ENCODE peak calls at places on chromosomes 12 and 14, in ten cellular contexts. One of them, this sample, is unnamed.

GRCh38 chr14:89757313-89757939 is 197.1 kb downstream of the EFCAB11 start:
- DNase-seq in transverse colon: no peak
- DNase-seq in T47D: no peak
- DNase-seq in cardiac fibroblast: no peak
- DNase-seq in foreskin fibroblast: no peak
- DNase-seq in Jurkat, Clone E6-1: no peak
- DNase-seq in EL: no peak
- DNase-seq in AG20443: no peak
- DNase-seq in prostate gland: no peak
- DNase-seq in NCI-H524 treated with DMSO at 0.1 percent for 48 hours: no peak
- DNase-seq in this sample: no peak

GRCh38 chr14:75429562-75429961 is 1.7 kb downstream of the JDP2 start:
- DNase-seq in T47D: no peak
- DNase-seq in EL: no peak
- DNase-seq in NCI-H524 treated with DMSO at 0.1 percent for 48 hours: no peak
- DNase-seq in AG20443: no peak
- DNase-seq in prostate gland: no peak
- DNase-seq in Jurkat, Clone E6-1: no peak
- DNase-seq in foreskin fibroblast: no peak
- DNase-seq in transverse colon: no peak
- DNase-seq in cardiac fibroblast: no peak
- DNase-seq in this sample: no peak

GRCh38 chr14:104882325-104882973 is 17.4 kb downstream of the CEP170B start:
- DNase-seq in Jurkat, Clone E6-1: peak
- DNase-seq in T47D: peak
- DNase-seq in EL: no peak
- DNase-seq in AG20443: no peak
- DNase-seq in NCI-H524 treated with DMSO at 0.1 percent for 48 hours: no peak
- DNase-seq in transverse colon: peak
- DNase-seq in foreskin fibroblast: no peak
- DNase-seq in cardiac fibroblast: no peak
- DNase-seq in prostate gland: peak
- DNase-seq in this sample: no peak

GRCh38 chr12:2054091-2055018 is 1.6 kb downstream of the CACNA1C start:
- DNase-seq in T47D: no peak
- DNase-seq in prostate gland: peak
- DNase-seq in cardiac fibroblast: no peak
- DNase-seq in foreskin fibroblast: no peak
- DNase-seq in AG20443: peak
- DNase-seq in EL: peak
- DNase-seq in NCI-H524 treated with DMSO at 0.1 percent for 48 hours: no peak
- DNase-seq in transverse colon: no peak
- DNase-seq in Jurkat, Clone E6-1: no peak
- DNase-seq in this sample: no peak

GRCh38 chr14:93964820-93965286 is 11.5 kb downstream of the ASB2 start:
- DNase-seq in NCI-H524 treated with DMSO at 0.1 percent for 48 hours: no peak
- DNase-seq in Jurkat, Clone E6-1: no peak
- DNase-seq in cardiac fibroblast: no peak
- DNase-seq in EL: no peak
- DNase-seq in T47D: no peak
- DNase-seq in transverse colon: no peak
- DNase-seq in prostate gland: no peak
- DNase-seq in foreskin fibroblast: no peak
- DNase-seq in AG20443: no peak
- DNase-seq in this sample: no peak

GRCh38 chr14:64841121-64841611 is 38.5 kb downstream of the SPTB start:
- DNase-seq in T47D: peak
- DNase-seq in EL: peak
- DNase-seq in transverse colon: no peak
- DNase-seq in Jurkat, Clone E6-1: no peak
- DNase-seq in foreskin fibroblast: peak
- DNase-seq in prostate gland: no peak
- DNase-seq in cardiac fibroblast: peak
- DNase-seq in NCI-H524 treated with DMSO at 0.1 percent for 48 hours: no peak
- DNase-seq in AG20443: peak
- DNase-seq in this sample: peak

GRCh38 chr12:26524862-26525465 is 308.0 kb downstream of the ITPR2 start:
- DNase-seq in transverse colon: peak
- DNase-seq in cardiac fibroblast: peak
- DNase-seq in foreskin fibroblast: peak
- DNase-seq in AG20443: no peak
- DNase-seq in prostate gland: no peak
- DNase-seq in EL: peak
- DNase-seq in NCI-H524 treated with DMSO at 0.1 percent for 48 hours: no peak
- DNase-seq in Jurkat, Clone E6-1: peak
- DNase-seq in T47D: peak
- DNase-seq in this sample: peak

GRCh38 chr14:94001501-94002396 is 4.6 kb downstream of the CCDC197 start:
- DNase-seq in NCI-H524 treated with DMSO at 0.1 percent for 48 hours: peak
- DNase-seq in cardiac fibroblast: peak
- DNase-seq in Jurkat, Clone E6-1: peak
- DNase-seq in foreskin fibroblast: peak
- DNase-seq in T47D: peak
- DNase-seq in EL: peak
- DNase-seq in transverse colon: peak
- DNase-seq in prostate gland: peak
- DNase-seq in AG20443: peak
- DNase-seq in this sample: peak

GRCh38 chr12:87988534-87988933 is 40.7 kb downstream of the C12orf50 start:
- DNase-seq in T47D: no peak
- DNase-seq in cardiac fibroblast: no peak
- DNase-seq in prostate gland: no peak
- DNase-seq in Jurkat, Clone E6-1: no peak
- DNase-seq in EL: no peak
- DNase-seq in NCI-H524 treated with DMSO at 0.1 percent for 48 hours: peak
- DNase-seq in foreskin fibroblast: no peak
- DNase-seq in transverse colon: no peak
- DNase-seq in AG20443: no peak
- DNase-seq in this sample: no peak

GRCh38 chr14:104111301-104112112 is 26.0 kb downstream of the ASPG start:
- DNase-seq in cardiac fibroblast: no peak
- DNase-seq in Jurkat, Clone E6-1: no peak
- DNase-seq in transverse colon: peak
- DNase-seq in foreskin fibroblast: no peak
- DNase-seq in EL: no peak
- DNase-seq in AG20443: no peak
- DNase-seq in prostate gland: no peak
- DNase-seq in T47D: no peak
- DNase-seq in NCI-H524 treated with DMSO at 0.1 percent for 48 hours: no peak
- DNase-seq in this sample: no peak

GRCh38 chr12:124695861-124696260 is 128.4 kb upstream of the NCOR2 start:
- DNase-seq in T47D: peak
- DNase-seq in AG20443: no peak
- DNase-seq in Jurkat, Clone E6-1: no peak
- DNase-seq in foreskin fibroblast: no peak
- DNase-seq in transverse colon: no peak
- DNase-seq in prostate gland: no peak
- DNase-seq in EL: no peak
- DNase-seq in cardiac fibroblast: no peak
- DNase-seq in NCI-H524 treated with DMSO at 0.1 percent for 48 hours: peak
- DNase-seq in this sample: no peak

GRCh38 chr12:132078190-132078589 is 65.9 kb downstream of the DDX51 start:
- DNase-seq in foreskin fibroblast: peak
- DNase-seq in AG20443: peak
- DNase-seq in transverse colon: no peak
- DNase-seq in prostate gland: no peak
- DNase-seq in T47D: no peak
- DNase-seq in EL: peak
- DNase-seq in NCI-H524 treated with DMSO at 0.1 percent for 48 hours: no peak
- DNase-seq in cardiac fibroblast: peak
- DNase-seq in Jurkat, Clone E6-1: no peak
- DNase-seq in this sample: peak

GRCh38 chr14:91889477-91890211 is 22.3 kb upstream of the TC2N start:
- DNase-seq in Jurkat, Clone E6-1: no peak
- DNase-seq in prostate gland: peak
- DNase-seq in T47D: no peak
- DNase-seq in AG20443: no peak
- DNase-seq in transverse colon: peak
- DNase-seq in EL: no peak
- DNase-seq in foreskin fibroblast: no peak
- DNase-seq in NCI-H524 treated with DMSO at 0.1 percent for 48 hours: no peak
- DNase-seq in cardiac fibroblast: no peak
- DNase-seq in this sample: no peak

GRCh38 chr12:77231548-77231947 is 166.2 kb upstream of the E2F7 start:
- DNase-seq in Jurkat, Clone E6-1: no peak
- DNase-seq in foreskin fibroblast: peak
- DNase-seq in T47D: no peak
- DNase-seq in cardiac fibroblast: peak
- DNase-seq in EL: peak
- DNase-seq in transverse colon: peak
- DNase-seq in NCI-H524 treated with DMSO at 0.1 percent for 48 hours: no peak
- DNase-seq in AG20443: peak
- DNase-seq in prostate gland: peak
- DNase-seq in this sample: peak

GRCh38 chr12:69688021-69688420 is 11.1 kb downstream of the BEST3 start:
- DNase-seq in Jurkat, Clone E6-1: no peak
- DNase-seq in prostate gland: no peak
- DNase-seq in AG20443: no peak
- DNase-seq in cardiac fibroblast: no peak
- DNase-seq in NCI-H524 treated with DMSO at 0.1 percent for 48 hours: no peak
- DNase-seq in T47D: peak
- DNase-seq in EL: peak
- DNase-seq in foreskin fibroblast: no peak
- DNase-seq in transverse colon: no peak
- DNase-seq in this sample: no peak

GRCh38 chr12:76547526-76547925 is 12.0 kb downstream of the OSBPL8 start:
- DNase-seq in transverse colon: no peak
- DNase-seq in Jurkat, Clone E6-1: no peak
- DNase-seq in NCI-H524 treated with DMSO at 0.1 percent for 48 hours: no peak
- DNase-seq in T47D: no peak
- DNase-seq in prostate gland: no peak
- DNase-seq in cardiac fibroblast: no peak
- DNase-seq in foreskin fibroblast: no peak
- DNase-seq in EL: no peak
- DNase-seq in AG20443: no peak
- DNase-seq in this sample: no peak

GRCh38 chr12:70271025-70271424 is 27.8 kb downstream of the CNOT2 start:
- DNase-seq in AG20443: no peak
- DNase-seq in NCI-H524 treated with DMSO at 0.1 percent for 48 hours: no peak
- DNase-seq in transverse colon: no peak
- DNase-seq in foreskin fibroblast: no peak
- DNase-seq in Jurkat, Clone E6-1: no peak
- DNase-seq in EL: no peak
- DNase-seq in cardiac fibroblast: no peak
- DNase-seq in T47D: no peak
- DNase-seq in prostate gland: no peak
- DNase-seq in this sample: no peak

GRCh38 chr12:33439587-33440011 is at the start of gene SYT10:
- DNase-seq in NCI-H524 treated with DMSO at 0.1 percent for 48 hours: peak
- DNase-seq in cardiac fibroblast: peak
- DNase-seq in foreskin fibroblast: no peak
- DNase-seq in EL: no peak
- DNase-seq in T47D: no peak
- DNase-seq in AG20443: peak
- DNase-seq in transverse colon: no peak
- DNase-seq in prostate gland: no peak
- DNase-seq in Jurkat, Clone E6-1: no peak
- DNase-seq in this sample: peak

GRCh38 chr12:47900480-47901129 is 4.2 kb downstream of the VDR start:
- DNase-seq in Jurkat, Clone E6-1: peak
- DNase-seq in foreskin fibroblast: no peak
- DNase-seq in EL: no peak
- DNase-seq in NCI-H524 treated with DMSO at 0.1 percent for 48 hours: no peak
- DNase-seq in T47D: peak
- DNase-seq in transverse colon: peak
- DNase-seq in AG20443: peak
- DNase-seq in cardiac fibroblast: no peak
- DNase-seq in prostate gland: peak
- DNase-seq in this sample: no peak

GRCh38 chr12:56874821-56875220 is 59.4 kb downstream of the SDR9C7 start:
- DNase-seq in foreskin fibroblast: no peak
- DNase-seq in transverse colon: no peak
- DNase-seq in T47D: no peak
- DNase-seq in NCI-H524 treated with DMSO at 0.1 percent for 48 hours: no peak
- DNase-seq in cardiac fibroblast: no peak
- DNase-seq in EL: no peak
- DNase-seq in Jurkat, Clone E6-1: no peak
- DNase-seq in prostate gland: no peak
- DNase-seq in AG20443: no peak
- DNase-seq in this sample: no peak

GRCh38 chr14:68669644-68670343 is 123.1 kb downstream of the ZFP36L1 start:
- DNase-seq in NCI-H524 treated with DMSO at 0.1 percent for 48 hours: no peak
- DNase-seq in foreskin fibroblast: no peak
- DNase-seq in cardiac fibroblast: no peak
- DNase-seq in AG20443: no peak
- DNase-seq in Jurkat, Clone E6-1: no peak
- DNase-seq in T47D: no peak
- DNase-seq in transverse colon: no peak
- DNase-seq in EL: no peak
- DNase-seq in prostate gland: no peak
- DNase-seq in this sample: peak

GRCh38 chr12:33529810-33530209 is 90.2 kb upstream of the SYT10 start:
- DNase-seq in NCI-H524 treated with DMSO at 0.1 percent for 48 hours: no peak
- DNase-seq in transverse colon: no peak
- DNase-seq in foreskin fibroblast: no peak
- DNase-seq in prostate gland: no peak
- DNase-seq in EL: no peak
- DNase-seq in T47D: no peak
- DNase-seq in AG20443: no peak
- DNase-seq in Jurkat, Clone E6-1: no peak
- DNase-seq in cardiac fibroblast: no peak
- DNase-seq in this sample: no peak

GRCh38 chr14:100844082-100844408 is 18.1 kb downstream of the MEG3 start:
- DNase-seq in cardiac fibroblast: no peak
- DNase-seq in Jurkat, Clone E6-1: peak
- DNase-seq in T47D: no peak
- DNase-seq in prostate gland: no peak
- DNase-seq in foreskin fibroblast: no peak
- DNase-seq in NCI-H524 treated with DMSO at 0.1 percent for 48 hours: no peak
- DNase-seq in transverse colon: no peak
- DNase-seq in AG20443: no peak
- DNase-seq in EL: no peak
- DNase-seq in this sample: no peak

GRCh38 chr14:49953196-49953595 is 60.3 kb downstream of the ARF6 start:
- DNase-seq in cardiac fibroblast: no peak
- DNase-seq in NCI-H524 treated with DMSO at 0.1 percent for 48 hours: no peak
- DNase-seq in Jurkat, Clone E6-1: no peak
- DNase-seq in transverse colon: no peak
- DNase-seq in AG20443: no peak
- DNase-seq in EL: no peak
- DNase-seq in prostate gland: no peak
- DNase-seq in foreskin fibroblast: no peak
- DNase-seq in T47D: peak
- DNase-seq in this sample: no peak

GRCh38 chr12:93762059-93762719 is 85.0 kb downstream of the CRADD start:
- DNase-seq in cardiac fibroblast: peak
- DNase-seq in prostate gland: no peak
- DNase-seq in transverse colon: no peak
- DNase-seq in foreskin fibroblast: no peak
- DNase-seq in T47D: no peak
- DNase-seq in EL: peak
- DNase-seq in Jurkat, Clone E6-1: no peak
- DNase-seq in AG20443: peak
- DNase-seq in NCI-H524 treated with DMSO at 0.1 percent for 48 hours: no peak
- DNase-seq in this sample: no peak

GRCh38 chr14:29900609-29901350 is 26.9 kb downstream of the PRKD1 start:
- DNase-seq in AG20443: no peak
- DNase-seq in EL: peak
- DNase-seq in Jurkat, Clone E6-1: no peak
- DNase-seq in cardiac fibroblast: no peak
- DNase-seq in NCI-H524 treated with DMSO at 0.1 percent for 48 hours: no peak
- DNase-seq in transverse colon: no peak
- DNase-seq in T47D: no peak
- DNase-seq in prostate gland: no peak
- DNase-seq in foreskin fibroblast: no peak
- DNase-seq in this sample: peak

GRCh38 chr14:69298131-69299071 is 38.4 kb downstream of the GALNT16 start:
- DNase-seq in T47D: no peak
- DNase-seq in Jurkat, Clone E6-1: no peak
- DNase-seq in AG20443: peak
- DNase-seq in prostate gland: no peak
- DNase-seq in foreskin fibroblast: no peak
- DNase-seq in EL: no peak
- DNase-seq in cardiac fibroblast: no peak
- DNase-seq in transverse colon: no peak
- DNase-seq in NCI-H524 treated with DMSO at 0.1 percent for 48 hours: no peak
- DNase-seq in this sample: no peak

GRCh38 chr14:105283028-105283427 is 17.8 kb downstream of the BRF1 start:
- DNase-seq in T47D: no peak
- DNase-seq in cardiac fibroblast: no peak
- DNase-seq in AG20443: no peak
- DNase-seq in foreskin fibroblast: no peak
- DNase-seq in NCI-H524 treated with DMSO at 0.1 percent for 48 hours: no peak
- DNase-seq in transverse colon: no peak
- DNase-seq in EL: no peak
- DNase-seq in Jurkat, Clone E6-1: no peak
- DNase-seq in prostate gland: no peak
- DNase-seq in this sample: no peak

This sample was measured in astrocyte of the spinal cord.